ENCODE peak calls at places on chromosomes 4 and X, in six cellular contexts. S is AG09309, V is dorsolateral prefrontal cortex, Z is astrocyte of the spinal cord, T is epithelial cell of proximal tubule, L is fibroblast of villous mesenchyme. P is an unnamed sample.

GRCh38 chr4:7786040-7786439 is 153.6 kb downstream of the AFAP1 start:
- DNase-seq in V (no peak), S (no peak), L (no peak), T (no peak), Z (no peak), P (no peak)

GRCh38 chr4:128698386-128698785 is 111.1 kb upstream of the JADE1 start:
- DNase-seq in Z (no peak), S (no peak), L (no peak), T (no peak), V (no peak), P (no peak)

GRCh38 chr4:110245567-110245966 is 47.2 kb upstream of the ELOVL6 start:
- DNase-seq in S (no peak), L (peak; percentile 54), V (no peak), T (no peak), Z (peak; percentile 42), P (no peak)

GRCh38 chrX:115892787-115893671 is 277.5 kb upstream of the AGTR2 start:
- DNase-seq in V (peak; percentile 75), S (peak; percentile 35), Z (peak; percentile 71), T (peak; percentile 74), L (peak; percentile 53), P (peak; percentile 29)

GRCh38 chr4:81632581-81633247 is 161.0 kb upstream of the RASGEF1B start:
- DNase-seq in Z (no peak), T (peak; percentile 68), S (no peak), V (no peak), L (no peak), P (peak; percentile 74)

GRCh38 chrX:120559799-120560198 is 963 bp downstream of the CUL4B start:
- DNase-seq in V (no peak), S (no peak), L (no peak), Z (no peak), T (no peak), P (no peak)

GRCh38 chrX:19836337-19836736 is 51.1 kb downstream of the SH3KBP1 start:
- DNase-seq in V (no peak), Z (no peak), T (no peak), S (no peak), L (no peak), P (no peak)

GRCh38 chr4:7031526-7032449 is 11.4 kb upstream of the TADA2B start:
- DNase-seq in V (no peak), Z (peak; percentile 65), S (no peak), L (no peak), T (no peak), P (no peak)

GRCh38 chr4:154018659-154019058 is 229.8 kb upstream of the SFRP2 start:
- DNase-seq in Z (no peak), L (no peak), S (no peak), V (no peak), T (no peak), P (no peak)

GRCh38 chrX:40148439-40149285 is 50.9 kb upstream of the BCOR start:
- DNase-seq in V (no peak), S (no peak), T (no peak), Z (no peak), L (peak; percentile 76), P (no peak)

GRCh38 chrX:118523920-118524319 is 28.3 kb downstream of the DOCK11 start:
- DNase-seq in Z (no peak), S (no peak), L (no peak), T (no peak), V (no peak), P (no peak)

GRCh38 chr4:6641164-6641970 is 882 bp downstream of the MRFAP1 start:
- DNase-seq in S (no peak), L (peak; percentile 48), T (no peak), V (no peak), Z (peak; percentile 37), P (no peak)

GRCh38 chrX:18674417-18674787 is 2.5 kb upstream of the RS1 start:
- DNase-seq in Z (no peak), T (no peak), S (no peak), L (no peak), V (peak; percentile 34), P (no peak)

GRCh38 chr4:10403633-10404445 is 53.4 kb downstream of the ZNF518B start:
- DNase-seq in Z (peak; percentile 37), T (peak; percentile 6), S (no peak), L (peak; percentile 30), V (no peak), P (no peak)

GRCh38 chr4:5626916-5627315 is 81.4 kb downstream of the EVC2 start:
- DNase-seq in V (no peak), Z (no peak), L (no peak), S (no peak), T (no peak), P (no peak)

GRCh38 chrX:71870337-71871098 is 40.1 kb upstream of the NHSL2 start:
- DNase-seq in S (no peak), T (no peak), L (no peak), V (no peak), Z (peak; percentile 6), P (no peak)

GRCh38 chrX:30910124-30910860 is 21.2 kb upstream of the TAB3 start:
- DNase-seq in Z (peak; percentile 69), S (no peak), T (no peak), V (no peak), L (no peak), P (no peak)

GRCh38 chrX:136147966-136148365 is 633 bp downstream of the FHL1 start:
- DNase-seq in L (no peak), V (no peak), T (no peak), Z (no peak), S (no peak), P (no peak)

GRCh38 chr4:61201562-61202099 is 1.5 kb downstream of the ADGRL3 start:
- DNase-seq in S (no peak), T (no peak), L (no peak), V (no peak), Z (no peak), P (no peak)

GRCh38 chrX:136880003-136880451 is 498 bp downstream of the RBMX start:
- DNase-seq in S (no peak), T (no peak), Z (no peak), L (peak; percentile 26), V (no peak), P (no peak)

GRCh38 chr4:173794662-173795061 is 264.6 kb upstream of the HAND2 start:
- DNase-seq in L (peak; percentile 88), V (no peak), T (no peak), S (no peak), Z (peak; percentile 72), P (no peak)

GRCh38 chr4:94724016-94724415 is 33.7 kb upstream of the BMPR1B start:
- DNase-seq in S (no peak), T (no peak), L (no peak), V (no peak), Z (no peak), P (no peak)

GRCh38 chr4:104930298-104930697 is 216.4 kb upstream of the TET2 start:
- DNase-seq in L (no peak), V (no peak), Z (no peak), S (no peak), T (no peak), P (no peak)

GRCh38 chr4:57462843-57463242 is 352.7 kb upstream of the IGFBP7 start:
- DNase-seq in Z (no peak), L (no peak), S (no peak), T (no peak), V (no peak), P (no peak)

GRCh38 chrX:9337056-9337455 is 127.8 kb upstream of the TBL1X start:
- DNase-seq in V (peak; percentile 60), L (peak; percentile 78), S (no peak), Z (peak; percentile 46), T (no peak), P (no peak)

GRCh38 chrX:65745992-65746391 is 78.5 kb downstream of the MSN start:
- DNase-seq in Z (no peak), T (no peak), S (no peak), L (no peak), V (no peak), P (no peak)

GRCh38 chr4:67483868-67484602 is 61.3 kb downstream of the CENPC start:
- DNase-seq in T (no peak), L (peak; percentile 12), V (no peak), Z (peak; percentile 81), S (peak; percentile 4), P (no peak)

GRCh38 chr4:3706565-3707422 is 59.4 kb upstream of the ADRA2C start:
- DNase-seq in V (peak; percentile 26), T (no peak), L (no peak), Z (no peak), S (no peak), P (no peak)
- H3K4me3 ChIP-seq in V (no peak overlapping the region), T (no peak overlapping the region), L (no peak overlapping the region), Z (no peak overlapping the region), S (no peak overlapping the region), P (no peak overlapping the region)

GRCh38 chrX:16714504-16714903 is 2.0 kb upstream of the CTPS2 start:
- DNase-seq in L (no peak), V (no peak), T (no peak), S (no peak), Z (no peak), P (no peak)

GRCh38 chrX:16712825-16713155 is 321 bp upstream of the CTPS2 start:
- DNase-seq in L (no peak), T (no peak), V (no peak), S (no peak), Z (no peak), P (no peak)

GRCh38 chrX:16708016-16708415 is 4.5 kb downstream of the CTPS2 start:
- DNase-seq in T (no peak), Z (no peak), L (no peak), V (no peak), S (no peak), P (no peak)

GRCh38 chrX:16711219-16712115 is 1.0 kb downstream of the CTPS2 start:
- DNase-seq in S (no peak), V (no peak), Z (no peak), L (no peak), T (no peak), P (no peak)

GRCh38 chrX:16712116-16712824 is at the start of gene CTPS2:
- DNase-seq in L (peak; percentile 58), S (no peak), T (no peak), V (peak; percentile 42), Z (peak; percentile 60), P (no peak)
- TF ChIP-seq CTCF in L (peak; percentile 20), S (no peak), T (no peak), V (no peak), Z (no peak), P (no peak)

GRCh38 chr4:182139481-182139880 is 103.7 kb upstream of the TENM3 start:
- DNase-seq in Z (no peak), S (no peak), V (no peak), T (no peak), L (no peak), P (no peak)
- H3K4me3 ChIP-seq in Z (no peak overlapping the region), S (no peak overlapping the region), V (no peak overlapping the region), T (no peak overlapping the region), L (peak overlapping the region; percentile 19), P (no peak overlapping the region)

DNA sequence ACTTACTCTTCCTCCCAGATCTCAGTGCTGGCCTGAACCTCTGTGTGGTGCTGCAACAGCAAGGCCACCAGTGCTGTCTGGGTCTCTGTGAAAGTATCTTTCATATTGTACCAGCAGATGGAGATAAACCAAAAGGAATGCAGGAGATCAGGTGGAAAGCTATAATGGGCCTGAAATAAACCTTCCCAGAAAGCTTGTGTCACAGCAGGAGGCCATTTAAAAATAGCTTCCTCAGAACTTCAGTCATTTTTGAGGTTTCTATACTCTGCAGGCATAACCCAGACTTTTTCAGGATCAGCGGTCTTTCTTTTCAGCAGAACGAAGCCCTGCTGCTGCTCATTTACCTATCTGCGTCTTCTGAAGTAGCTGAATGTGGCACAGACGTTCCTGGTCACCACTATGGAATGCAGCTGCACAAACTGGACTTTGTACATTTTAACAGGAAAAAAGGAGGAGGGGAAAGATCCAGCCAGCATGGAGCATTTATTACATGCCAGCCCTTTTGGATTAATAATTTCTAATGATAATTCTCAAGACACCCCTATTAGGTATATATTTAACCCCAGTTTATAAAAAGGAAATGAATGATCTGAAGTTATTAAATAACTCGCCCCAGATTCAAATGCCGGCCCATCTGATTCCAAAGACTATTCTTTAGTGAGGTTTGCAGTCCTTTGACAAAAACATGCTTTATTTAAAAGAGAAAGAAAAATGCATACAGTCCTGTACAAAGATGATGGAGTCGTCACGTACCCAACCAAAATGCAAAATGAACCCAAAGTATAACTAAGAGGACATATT is 119.7 kb downstream of the NFKB1 start:
- DNase-seq in L (peak; percentile 71), V (peak; percentile 50), Z (peak; percentile 95), S (peak; percentile 71), T (peak; percentile 92), P (peak; percentile 69)
- TF ChIP-seq CTCF in L (peak; percentile 58), V (peak; percentile 69), Z (peak; percentile 67), S (peak; percentile 64), T (peak; percentile 61), P (peak; percentile 58)